ENCODE peak calls at places on chromosomes 2 and 18, in nine cellular contexts. One of them, this sample, is unnamed.

GRCh38 chr2:216343221-216343985 is 28.9 kb downstream of the MARCHF4 start:
- DNase-seq in fibroblast of lung: no peak
- DNase-seq in lower lobe of right lung: no peak
- DNase-seq in CD4-positive, alpha-beta T cell: no peak
- DNase-seq in ovary: no peak
- DNase-seq in esophagus squamous epithelium: no peak
- DNase-seq in CD8-positive, alpha-beta memory T cell: no peak
- DNase-seq in sigmoid colon: no peak
- DNase-seq in GM23248: peak
- DNase-seq in this sample: peak

GRCh38 chr2:134919360-134920210 is 963 bp downstream of the CCNT2 start:
- DNase-seq in fibroblast of lung: peak
- DNase-seq in lower lobe of right lung: no peak
- DNase-seq in CD4-positive, alpha-beta T cell: no peak
- DNase-seq in ovary: no peak
- DNase-seq in esophagus squamous epithelium: no peak
- DNase-seq in CD8-positive, alpha-beta memory T cell: peak
- DNase-seq in sigmoid colon: peak
- DNase-seq in GM23248: peak
- DNase-seq in this sample: peak

GRCh38 chr2:195029804-195030654 is 627.0 kb upstream of the SLC39A10 start:
- DNase-seq in fibroblast of lung: no peak
- DNase-seq in lower lobe of right lung: no peak
- DNase-seq in CD4-positive, alpha-beta T cell: no peak
- DNase-seq in ovary: no peak
- DNase-seq in esophagus squamous epithelium: no peak
- DNase-seq in CD8-positive, alpha-beta memory T cell: no peak
- DNase-seq in sigmoid colon: no peak
- DNase-seq in GM23248: no peak
- DNase-seq in this sample: no peak

GRCh38 chr2:133270550-133270949 is 297.7 kb downstream of the NCKAP5 start:
- DNase-seq in fibroblast of lung: no peak
- DNase-seq in lower lobe of right lung: no peak
- DNase-seq in CD4-positive, alpha-beta T cell: no peak
- DNase-seq in ovary: no peak
- DNase-seq in esophagus squamous epithelium: no peak
- DNase-seq in CD8-positive, alpha-beta memory T cell: no peak
- DNase-seq in sigmoid colon: no peak
- DNase-seq in GM23248: no peak
- DNase-seq in this sample: no peak

GRCh38 chr2:143398701-143399260 is 269.6 kb downstream of the ARHGAP15 start:
- DNase-seq in fibroblast of lung: no peak
- DNase-seq in lower lobe of right lung: no peak
- DNase-seq in CD4-positive, alpha-beta T cell: no peak
- DNase-seq in ovary: no peak
- DNase-seq in esophagus squamous epithelium: no peak
- DNase-seq in CD8-positive, alpha-beta memory T cell: no peak
- DNase-seq in sigmoid colon: no peak
- DNase-seq in GM23248: no peak
- DNase-seq in this sample: no peak

GRCh38 chr18:7230646-7231349 is at the start of gene LRRC30:
- DNase-seq in fibroblast of lung: no peak
- DNase-seq in lower lobe of right lung: no peak
- DNase-seq in CD4-positive, alpha-beta T cell: no peak
- DNase-seq in ovary: no peak
- DNase-seq in esophagus squamous epithelium: no peak
- DNase-seq in CD8-positive, alpha-beta memory T cell: no peak
- DNase-seq in sigmoid colon: no peak
- DNase-seq in GM23248: no peak
- DNase-seq in this sample: no peak

GRCh38 chr2:128388414-128389032 is 69.9 kb upstream of the HS6ST1 start:
- DNase-seq in fibroblast of lung: no peak
- DNase-seq in lower lobe of right lung: peak
- DNase-seq in CD4-positive, alpha-beta T cell: no peak
- DNase-seq in ovary: no peak
- DNase-seq in esophagus squamous epithelium: no peak
- DNase-seq in CD8-positive, alpha-beta memory T cell: peak
- DNase-seq in sigmoid colon: peak
- DNase-seq in GM23248: peak
- DNase-seq in this sample: peak

GRCh38 chr2:179239194-179239593 is 25.4 kb downstream of the SESTD1 start:
- DNase-seq in fibroblast of lung: peak
- DNase-seq in lower lobe of right lung: no peak
- DNase-seq in CD4-positive, alpha-beta T cell: no peak
- DNase-seq in ovary: no peak
- DNase-seq in esophagus squamous epithelium: no peak
- DNase-seq in CD8-positive, alpha-beta memory T cell: no peak
- DNase-seq in sigmoid colon: no peak
- DNase-seq in GM23248: peak
- DNase-seq in this sample: no peak

GRCh38 chr18:77147418-77147852 is 14.9 kb upstream of the MBP start:
- DNase-seq in fibroblast of lung: peak
- DNase-seq in lower lobe of right lung: no peak
- DNase-seq in CD4-positive, alpha-beta T cell: no peak
- DNase-seq in ovary: no peak
- DNase-seq in esophagus squamous epithelium: no peak
- DNase-seq in CD8-positive, alpha-beta memory T cell: no peak
- DNase-seq in sigmoid colon: peak
- DNase-seq in GM23248: peak
- DNase-seq in this sample: no peak

GRCh38 chr2:8263931-8264330 is 417.9 kb upstream of the ID2 start:
- DNase-seq in fibroblast of lung: no peak
- DNase-seq in lower lobe of right lung: no peak
- DNase-seq in CD4-positive, alpha-beta T cell: no peak
- DNase-seq in ovary: no peak
- DNase-seq in esophagus squamous epithelium: no peak
- DNase-seq in CD8-positive, alpha-beta memory T cell: no peak
- DNase-seq in sigmoid colon: no peak
- DNase-seq in GM23248: no peak
- DNase-seq in this sample: no peak
- H3K27ac ChIP-seq in fibroblast of lung: no peak
- H3K27ac ChIP-seq in lower lobe of right lung: no peak
- H3K27ac ChIP-seq in CD4-positive, alpha-beta T cell: no peak
- H3K27ac ChIP-seq in ovary: no peak
- H3K27ac ChIP-seq in esophagus squamous epithelium: no peak
- H3K27ac ChIP-seq in CD8-positive, alpha-beta memory T cell: no peak
- H3K27ac ChIP-seq in sigmoid colon: no peak
- H3K27ac ChIP-seq in GM23248: no peak
- H3K27ac ChIP-seq in this sample: no peak

GRCh38 chr2:207308519-207309224 is 142.9 kb upstream of the KLF7 start:
- DNase-seq in fibroblast of lung: no peak
- DNase-seq in lower lobe of right lung: no peak
- DNase-seq in CD4-positive, alpha-beta T cell: no peak
- DNase-seq in ovary: no peak
- DNase-seq in esophagus squamous epithelium: no peak
- DNase-seq in CD8-positive, alpha-beta memory T cell: no peak
- DNase-seq in sigmoid colon: no peak
- DNase-seq in GM23248: no peak
- DNase-seq in this sample: no peak
- H3K27ac ChIP-seq in fibroblast of lung: no peak
- H3K27ac ChIP-seq in lower lobe of right lung: no peak
- H3K27ac ChIP-seq in CD4-positive, alpha-beta T cell: no peak
- H3K27ac ChIP-seq in ovary: no peak
- H3K27ac ChIP-seq in esophagus squamous epithelium: no peak
- H3K27ac ChIP-seq in CD8-positive, alpha-beta memory T cell: no peak
- H3K27ac ChIP-seq in sigmoid colon: no peak
- H3K27ac ChIP-seq in GM23248: no peak
- H3K27ac ChIP-seq in this sample: no peak

GRCh38 chr2:101139495-101139894 is 11.7 kb downstream of the TBC1D8 start:
- DNase-seq in fibroblast of lung: no peak
- DNase-seq in lower lobe of right lung: no peak
- DNase-seq in CD4-positive, alpha-beta T cell: no peak
- DNase-seq in ovary: no peak
- DNase-seq in esophagus squamous epithelium: no peak
- DNase-seq in CD8-positive, alpha-beta memory T cell: no peak
- DNase-seq in sigmoid colon: no peak
- DNase-seq in GM23248: no peak
- DNase-seq in this sample: no peak
- H3K27ac ChIP-seq in fibroblast of lung: no peak
- H3K27ac ChIP-seq in lower lobe of right lung: no peak
- H3K27ac ChIP-seq in CD4-positive, alpha-beta T cell: no peak
- H3K27ac ChIP-seq in ovary: no peak
- H3K27ac ChIP-seq in esophagus squamous epithelium: no peak
- H3K27ac ChIP-seq in CD8-positive, alpha-beta memory T cell: no peak
- H3K27ac ChIP-seq in sigmoid colon: no peak
- H3K27ac ChIP-seq in GM23248: no peak
- H3K27ac ChIP-seq in this sample: no peak

GRCh38 chr2:173050684-173051083 is 25.0 kb upstream of the MAP3K20 start:
- DNase-seq in fibroblast of lung: no peak
- DNase-seq in lower lobe of right lung: no peak
- DNase-seq in CD4-positive, alpha-beta T cell: no peak
- DNase-seq in ovary: no peak
- DNase-seq in esophagus squamous epithelium: no peak
- DNase-seq in CD8-positive, alpha-beta memory T cell: no peak
- DNase-seq in sigmoid colon: no peak
- DNase-seq in GM23248: no peak
- DNase-seq in this sample: no peak
- H3K27ac ChIP-seq in fibroblast of lung: no peak
- H3K27ac ChIP-seq in lower lobe of right lung: no peak
- H3K27ac ChIP-seq in CD4-positive, alpha-beta T cell: no peak
- H3K27ac ChIP-seq in ovary: no peak
- H3K27ac ChIP-seq in esophagus squamous epithelium: no peak
- H3K27ac ChIP-seq in CD8-positive, alpha-beta memory T cell: no peak
- H3K27ac ChIP-seq in sigmoid colon: no peak
- H3K27ac ChIP-seq in GM23248: no peak
- H3K27ac ChIP-seq in this sample: no peak

DNA sequence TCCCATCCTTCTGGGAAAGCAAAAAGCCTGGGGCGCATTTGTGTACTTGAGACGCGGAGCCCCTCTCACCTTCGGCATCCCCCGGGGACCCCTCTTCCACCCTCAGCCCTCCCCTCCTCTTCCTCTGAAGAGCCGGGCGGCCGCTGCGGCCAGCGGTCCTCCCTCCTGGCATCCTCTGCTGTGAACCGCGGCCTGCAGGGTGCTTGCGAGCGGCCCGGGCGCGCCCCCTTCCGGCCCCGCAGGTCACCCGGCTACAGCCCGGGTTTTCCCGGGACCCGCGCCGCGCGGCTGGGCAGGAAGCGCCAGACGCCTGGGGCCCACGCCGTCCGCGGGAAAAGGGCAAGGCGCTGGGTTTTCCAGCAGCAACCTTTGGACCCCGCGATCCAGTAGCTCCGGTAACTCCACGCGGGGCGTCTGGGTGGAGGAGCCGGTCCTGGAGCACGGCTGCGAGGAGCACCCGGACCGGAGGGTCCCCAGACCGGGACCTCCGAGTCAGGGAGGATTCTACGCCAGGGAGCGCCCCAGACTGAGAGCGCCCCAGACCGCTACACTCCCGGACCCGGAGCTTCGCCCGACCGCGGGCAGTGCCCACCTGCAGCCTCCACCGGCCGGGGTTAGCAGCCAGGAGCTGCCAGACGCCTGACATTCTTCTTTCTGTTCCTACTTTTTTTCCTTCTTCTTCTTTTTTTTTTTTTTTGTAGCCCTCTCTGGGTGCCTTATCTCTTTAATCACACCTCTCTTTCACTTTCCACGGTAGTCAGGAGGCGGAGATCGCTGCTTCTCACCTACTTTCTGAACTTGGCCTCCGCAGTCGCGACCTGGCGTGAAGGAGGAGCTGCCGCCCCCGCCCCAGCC is at the start of gene IL18R1:
- DNase-seq in fibroblast of lung: peak
- DNase-seq in lower lobe of right lung: peak
- DNase-seq in CD4-positive, alpha-beta T cell: peak
- DNase-seq in ovary: peak
- DNase-seq in esophagus squamous epithelium: no peak
- DNase-seq in CD8-positive, alpha-beta memory T cell: peak
- DNase-seq in sigmoid colon: peak
- DNase-seq in GM23248: peak
- DNase-seq in this sample: peak
- H3K27ac ChIP-seq in fibroblast of lung: no peak
- H3K27ac ChIP-seq in lower lobe of right lung: peak
- H3K27ac ChIP-seq in CD4-positive, alpha-beta T cell: peak
- H3K27ac ChIP-seq in ovary: peak
- H3K27ac ChIP-seq in esophagus squamous epithelium: peak
- H3K27ac ChIP-seq in CD8-positive, alpha-beta memory T cell: peak
- H3K27ac ChIP-seq in sigmoid colon: no peak
- H3K27ac ChIP-seq in GM23248: no peak
- H3K27ac ChIP-seq in this sample: no peak

DNA sequence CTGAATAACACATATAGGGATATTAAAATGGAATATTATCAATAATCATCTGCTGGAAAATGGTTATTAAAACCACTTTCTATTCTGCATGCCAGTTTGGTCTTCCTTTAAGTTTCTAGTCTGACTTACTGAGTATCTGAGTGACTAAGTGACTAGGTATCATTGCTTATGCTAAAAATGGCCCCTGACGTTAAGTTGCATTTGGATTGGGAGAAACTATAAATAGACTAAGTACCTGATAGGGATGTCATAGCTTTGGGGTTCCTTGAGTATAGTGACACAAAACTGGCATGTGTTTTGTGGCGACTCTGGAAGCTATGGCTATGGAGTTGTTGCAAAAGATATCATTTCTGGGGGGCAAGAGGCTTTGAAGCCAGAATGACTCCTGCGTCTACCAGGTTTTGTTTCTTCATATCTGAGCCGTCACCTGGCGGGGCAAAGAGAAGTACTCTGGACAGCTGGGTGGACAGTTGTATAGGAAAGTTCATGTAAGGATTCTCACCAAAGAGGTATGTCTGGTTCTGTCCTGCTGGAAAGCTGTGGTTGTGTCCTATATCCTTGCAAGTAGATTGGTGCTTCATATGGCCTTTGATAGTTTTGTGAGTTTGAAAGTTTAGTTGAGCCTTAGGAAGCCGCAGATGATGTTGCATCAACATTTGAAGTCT is 17.9 kb downstream of the ITGAV start:
- DNase-seq in fibroblast of lung: peak
- DNase-seq in lower lobe of right lung: no peak
- DNase-seq in CD4-positive, alpha-beta T cell: no peak
- DNase-seq in ovary: no peak
- DNase-seq in esophagus squamous epithelium: no peak
- DNase-seq in CD8-positive, alpha-beta memory T cell: no peak
- DNase-seq in sigmoid colon: no peak
- DNase-seq in GM23248: no peak
- DNase-seq in this sample: no peak
- H3K27ac ChIP-seq in fibroblast of lung: no peak
- H3K27ac ChIP-seq in lower lobe of right lung: no peak
- H3K27ac ChIP-seq in CD4-positive, alpha-beta T cell: no peak
- H3K27ac ChIP-seq in ovary: no peak
- H3K27ac ChIP-seq in esophagus squamous epithelium: no peak
- H3K27ac ChIP-seq in CD8-positive, alpha-beta memory T cell: no peak
- H3K27ac ChIP-seq in sigmoid colon: no peak
- H3K27ac ChIP-seq in GM23248: no peak
- H3K27ac ChIP-seq in this sample: peak

GRCh38 chr2:70115646-70116442 is 28.6 kb downstream of the PCBP1 start:
- DNase-seq in fibroblast of lung: no peak
- DNase-seq in lower lobe of right lung: no peak
- DNase-seq in CD4-positive, alpha-beta T cell: no peak
- DNase-seq in ovary: no peak
- DNase-seq in esophagus squamous epithelium: no peak
- DNase-seq in CD8-positive, alpha-beta memory T cell: no peak
- DNase-seq in sigmoid colon: no peak
- DNase-seq in GM23248: no peak
- DNase-seq in this sample: peak
- H3K27ac ChIP-seq in fibroblast of lung: no peak
- H3K27ac ChIP-seq in lower lobe of right lung: peak
- H3K27ac ChIP-seq in CD4-positive, alpha-beta T cell: no peak
- H3K27ac ChIP-seq in ovary: no peak
- H3K27ac ChIP-seq in esophagus squamous epithelium: peak
- H3K27ac ChIP-seq in CD8-positive, alpha-beta memory T cell: peak
- H3K27ac ChIP-seq in sigmoid colon: no peak
- H3K27ac ChIP-seq in GM23248: no peak
- H3K27ac ChIP-seq in this sample: peak